ENCODE peak calls at places on chromosomes 13 and 19, in four cellular contexts. B is heart left ventricle; H is CD8-positive, alpha-beta T cell; T is IMR-90. E is an unnamed sample. For H3K36me3 and H3K27me3, the result is how much of the 10 kb centered on the place peaks cover.

GRCh38 chr19:55687281-55688172 is 12.5 kb downstream of the EPN1 start:
- DNase-seq in T (no peak), B (peak), H (no peak), E (peak)

GRCh38 chr19:4933528-4933927 is 24.2 kb downstream of the UHRF1 start:
- DNase-seq in T (no peak), B (no peak), H (no peak), E (no peak)

GRCh38 chr13:95552539-95553270 is at the start of gene CLDN10:
- DNase-seq in B (peak), H (no peak), T (no peak), E (no peak)

GRCh38 chr13:113119166-113119821 is 3.3 kb upstream of the F10 start:
- DNase-seq in B (no peak), H (no peak), T (no peak), E (no peak)

GRCh38 chr19:18128044-18128443 is 24.9 kb upstream of the PIK3R2 start:
- DNase-seq in T (peak), B (no peak), H (no peak), E (no peak)

GRCh38 chr19:18131841-18132596 is 20.9 kb upstream of the PIK3R2 start:
- DNase-seq in T (no peak), B (no peak), H (no peak), E (no peak)

GRCh38 chr19:48842744-48843162 is 6.5 kb upstream of the HSD17B14 start:
- DNase-seq in T (peak), B (no peak), H (peak), E (no peak)

GRCh38 chr13:30871713-30872029 is 34.4 kb upstream of the MEDAG start:
- DNase-seq in T (no peak), H (no peak), B (no peak), E (no peak)

GRCh38 chr19:34336781-34337271 is 28.2 kb upstream of the GPI start:
- DNase-seq in H (peak), T (peak), B (no peak), E (no peak)

GRCh38 chr13:37288057-37288720 is 182.7 kb upstream of the CSNK1A1L start:
- DNase-seq in B (no peak), H (no peak), T (no peak), E (no peak)

GRCh38 chr13:26695360-26695705 is 65.3 kb downstream of the GPR12 start:
- DNase-seq in T (no peak), B (no peak), H (no peak), E (no peak)

GRCh38 chr13:50919291-50919690 is 9.7 kb downstream of the RNASEH2B start:
- DNase-seq in B (no peak), H (no peak), T (peak), E (no peak)

GRCh38 chr19:42455621-42456081 is 12.9 kb upstream of the CXCL17 start:
- DNase-seq in B (no peak), H (no peak), T (no peak), E (no peak)

GRCh38 chr19:17107546-17108452 is 32.2 kb downstream of the MYO9B start:
- DNase-seq in T (peak), B (peak), H (no peak), E (peak)

GRCh38 chr19:48554385-48555091 is 2.6 kb downstream of the SULT2B1 start:
- DNase-seq in H (no peak), T (no peak), B (no peak), E (no peak)

GRCh38 chr19:52662631-52663030 is 24.5 kb upstream of the ZNF83 start:
- DNase-seq in B (no peak), T (no peak), H (no peak), E (no peak)

GRCh38 chr19:16367269-16367683 is 42.6 kb downstream of the KLF2 start:
- DNase-seq in T (no peak), B (no peak), H (peak), E (peak)

GRCh38 chr13:99806671-99807070 is 164.9 kb downstream of the ZIC5 start:
- DNase-seq in H (no peak), T (no peak), B (no peak), E (no peak)

GRCh38 chr19:55549500-55550320 is 4.4 kb upstream of the SBK3 start:
- DNase-seq in B (peak), H (no peak), T (peak), E (no peak)

GRCh38 chr13:90732049-90732448 is 615.4 kb upstream of the MIR17HG start:
- DNase-seq in H (no peak), T (no peak), B (no peak), E (no peak)

GRCh38 chr19:39966617-39967016 is 4.3 kb upstream of the PSMC4 start:
- DNase-seq in T (no peak), H (no peak), B (no peak), E (no peak)

GRCh38 chr19:11453468-11454341 is 18.3 kb downstream of the PRKCSH start:
- DNase-seq in H (no peak), T (no peak), B (no peak), E (no peak)

GRCh38 chr19:19540707-19541515 is 2.8 kb downstream of the CILP2 start:
- DNase-seq in T (no peak), H (peak), B (no peak), E (no peak)

GRCh38 chr19:29467824-29468401 is 57.9 kb upstream of the VSTM2B start:
- DNase-seq in H (no peak), T (peak), B (no peak), E (no peak)

GRCh38 chr13:75666646-75667351 is 30.7 kb downstream of the LMO7 start:
- DNase-seq in T (peak), B (no peak), H (no peak), E (no peak)

GRCh38 chr13:50403311-50403710 is 388.1 kb downstream of the KCNRG start:
- DNase-seq in T (peak), H (no peak), B (no peak), E (no peak)

GRCh38 chr19:8654591-8655339 is 24.3 kb downstream of the NFILZ start:
- DNase-seq in T (peak), B (peak), H (peak), E (peak)

GRCh38 chr13:30616927-30617314 is 799 bp upstream of the USPL1 start:
- DNase-seq in T (peak), B (peak), H (peak), E (peak)

GRCh38 chr13:90105881-90106496 is 1241.5 kb upstream of the MIR17HG start:
- DNase-seq in H (no peak), B (no peak), T (no peak), E (no peak)

GRCh38 chr13:105960326-105960725 is 575.1 kb downstream of the EFNB2 start:
- DNase-seq in T (no peak), B (no peak), H (no peak), E (no peak)

GRCh38 chr13:37074703-37075102 is 15.2 kb upstream of the SUPT20H start:
- DNase-seq in T (peak), B (no peak), H (no peak), E (no peak)

GRCh38 chr19:49403404-49404187 is 15.5 kb downstream of the KASH5 start:
- DNase-seq in B (no peak), H (no peak), T (peak), E (no peak)

GRCh38 chr13:37681295-37682032 is 82.9 kb upstream of the POSTN start:
- DNase-seq in B (no peak), H (no peak), T (peak), E (no peak)

GRCh38 chr13:77543711-77544110 is 8.2 kb downstream of the SCEL start:
- DNase-seq in B (no peak), T (no peak), H (no peak), E (no peak)

DNA sequence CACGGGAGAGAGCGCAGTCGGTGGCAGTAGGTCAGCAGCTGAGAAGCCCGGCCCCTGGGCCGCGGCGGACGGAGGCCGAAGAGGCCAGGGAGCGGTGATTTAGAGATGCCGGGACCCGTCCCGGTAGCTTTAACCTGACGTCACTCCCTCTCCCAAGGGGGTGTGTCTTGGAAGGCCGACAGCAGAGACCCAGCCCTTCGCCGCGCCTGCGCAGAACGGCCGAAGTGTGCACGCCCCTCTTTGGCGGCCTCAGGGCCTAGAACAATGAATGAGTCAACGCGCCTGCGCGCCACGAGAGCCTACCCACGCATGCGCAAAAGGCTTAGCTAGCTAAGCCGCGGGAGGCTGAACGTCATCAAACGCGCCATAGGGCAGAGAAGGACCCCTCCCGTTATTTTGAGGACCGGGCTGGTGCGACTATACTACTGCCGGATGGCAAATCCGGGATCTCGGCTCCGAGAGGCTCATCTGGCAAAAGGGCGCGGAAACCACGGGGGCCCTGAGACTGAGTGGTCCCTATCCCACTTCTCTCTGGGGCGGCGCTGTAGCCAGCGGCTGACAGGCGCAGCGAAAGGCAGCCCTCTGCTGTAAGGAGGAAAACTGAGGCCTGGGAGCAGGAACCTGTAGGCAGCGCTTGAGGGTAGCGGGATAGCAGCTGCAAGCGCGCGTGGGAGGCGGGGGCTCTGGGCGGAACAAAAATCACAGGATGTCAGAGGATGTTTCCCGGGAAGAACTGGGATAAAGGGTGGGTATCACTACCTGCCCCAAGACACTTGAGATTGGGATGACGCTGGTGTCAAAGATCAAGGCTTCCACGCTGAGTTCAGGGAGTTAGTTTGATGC is at the start of the genes IRGQ and ZNF576:
- DNase-seq in B (peak), T (peak), H (peak), E (peak)
- H3K36me3 ChIP-seq in B (half or more), T (under half), H (under half), E (under half)

DNA sequence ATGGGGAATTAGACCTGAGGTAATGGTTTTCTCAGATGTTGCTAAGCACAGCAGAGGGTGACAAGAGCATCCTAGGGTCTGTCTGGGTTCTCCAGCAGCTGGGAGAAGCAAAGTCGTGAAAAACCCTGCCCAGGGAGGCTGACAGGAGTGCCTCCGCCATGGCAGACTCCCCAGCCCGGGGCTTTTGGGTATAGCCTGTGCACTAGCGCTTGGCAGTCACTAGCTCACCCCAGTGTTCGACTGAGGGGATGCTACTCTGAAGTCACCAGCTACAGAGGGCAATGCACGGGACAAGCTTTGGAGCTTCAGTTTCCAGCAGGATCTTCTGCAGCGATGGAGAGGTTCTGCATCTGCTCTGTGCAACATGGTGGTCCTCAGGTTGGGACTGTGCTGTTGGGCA is 87.5 kb downstream of the ING1 start:
- DNase-seq in B (no peak), T (no peak), H (no peak), E (no peak)
- H3K27me3 ChIP-seq in B (under half), T (under half), H (under half), E (under half)

DNA sequence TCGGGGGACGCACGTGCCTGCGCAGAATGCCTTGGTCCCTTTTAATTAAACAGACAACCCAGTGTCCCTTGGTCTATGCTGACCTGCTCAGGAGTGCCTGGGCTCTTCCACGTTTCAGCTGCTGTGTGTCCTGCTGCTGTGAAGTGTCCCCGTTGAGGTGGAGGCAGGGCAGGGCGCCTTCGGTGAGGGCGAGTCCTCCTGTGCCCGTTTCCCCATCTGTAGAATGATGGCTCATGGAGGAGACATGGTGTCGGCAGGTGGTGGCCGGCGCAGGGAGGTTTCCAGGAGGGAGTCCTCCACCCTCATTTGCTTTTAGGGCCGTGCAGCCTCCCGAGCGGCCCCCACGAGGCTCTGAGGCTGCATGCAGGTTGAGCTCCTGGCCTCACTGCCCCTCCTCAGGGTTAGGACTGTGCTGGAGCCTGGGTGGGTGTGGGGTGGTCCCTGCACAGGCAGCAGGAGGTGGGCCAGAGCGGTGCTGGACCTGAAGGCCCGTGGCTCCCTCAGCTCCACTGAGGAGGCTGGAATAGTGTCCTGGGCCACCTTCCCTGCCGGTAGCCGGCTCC is 8.8 kb downstream of the STK11 start:
- DNase-seq in B (peak), T (no peak), H (no peak), E (no peak)
- H3K4me3 ChIP-seq in B (no peak), T (no peak), H (no peak), E (no peak)

GRCh38 chr19:15072930-15073647 is 8.9 kb upstream of the OR1I1 start:
- DNase-seq in T (no peak), B (no peak), H (no peak), E (no peak)
- H3K36me3 ChIP-seq in T (under half), B (under half), H (under half), E (under half)

GRCh38 chr19:53910170-53910518 is 1.1 kb downstream of the CACNG7 start:
- DNase-seq in B (no peak), T (no peak), H (no peak), E (no peak)
- H3K27me3 ChIP-seq in B (half or more), T (under half), H (under half), E (under half)

DNA sequence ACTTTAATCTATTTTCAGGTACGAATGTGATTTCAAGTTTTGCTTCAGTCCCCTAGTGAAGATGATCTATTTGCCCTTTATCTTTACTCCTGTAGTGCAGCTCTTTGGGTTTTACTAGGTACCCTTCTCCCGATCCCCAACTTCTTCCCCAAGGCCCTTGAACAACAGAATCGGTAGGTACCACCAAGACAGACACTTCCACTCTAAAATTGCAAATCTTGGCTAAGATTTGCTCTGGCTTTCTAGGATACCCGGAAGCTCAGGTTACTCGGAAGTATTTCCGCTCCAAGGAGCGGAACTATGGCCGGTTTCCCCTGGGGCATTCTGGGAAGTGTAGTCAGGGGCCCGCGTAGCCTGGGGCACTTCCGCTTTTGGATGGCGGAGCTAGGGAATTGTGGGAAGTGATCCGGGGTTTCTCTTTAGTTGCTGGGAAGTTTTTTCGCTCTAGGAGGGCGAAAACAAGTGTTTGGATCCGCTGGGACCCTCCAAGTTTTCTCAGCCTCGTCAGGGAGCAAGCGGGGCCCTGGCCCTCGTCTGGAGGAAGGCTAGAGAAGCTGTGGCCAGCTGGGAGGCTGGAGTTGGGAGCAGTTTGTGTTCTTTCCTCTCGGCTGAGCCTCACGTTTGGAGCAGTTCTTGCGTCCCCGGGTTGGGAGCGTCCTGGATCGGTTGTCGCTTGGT is 5.1 kb upstream of the ZNF227 start:
- DNase-seq in H (peak), B (peak), T (peak), E (peak)
- H3K4me3 ChIP-seq in H (peak), B (peak), T (peak), E (peak)

GRCh38 chr19:44332145-44332544 is 24.3 kb downstream of the ZNF112 start:
- DNase-seq in B (no peak), T (no peak), H (no peak), E (no peak)
- H3K36me3 ChIP-seq in B (half or more), T (under half), H (under half), E (under half)

E was measured in aorta.